ENCODE peak calls at places on chromosome 16, in seven cellular contexts. T is heart left ventricle, U is AG04450, V is GM06990, O is lower lobe of right lung, F is upper lobe of right lung, L is PC-3. X is an unnamed sample.

GRCh38 chr16:72808754-72809153 is 239.2 kb downstream of the ZFHX3 start:
- DNase-seq in U (no peak), O (no peak), T (no peak), V (no peak), L (no peak), F (no peak), X (no peak)

GRCh38 chr16:67101301-67101675 is 8.5 kb upstream of the PHAF1 start:
- DNase-seq in U (no peak), V (no peak), L (no peak), F (no peak), T (no peak), O (no peak), X (peak; percentile 36)

GRCh38 chr16:89921131-89921698 is 1.9 kb upstream of the TUBB3 start:
- DNase-seq in V (no peak), U (no peak), F (no peak), O (no peak), L (no peak), T (no peak), X (no peak)

GRCh38 chr16:66888647-66889615 is 8.6 kb downstream of the PDP2 start:
- DNase-seq in O (no peak), U (no peak), F (no peak), L (no peak), T (no peak), V (no peak), X (no peak)

GRCh38 chr16:35598696-35599332 is 2139.4 kb downstream of the TP53TG3F start:
- DNase-seq in U (no peak), O (no peak), F (no peak), T (no peak), L (no peak), V (no peak), X (no peak)

GRCh38 chr16:11499295-11500089 is 87.2 kb downstream of the LITAF start:
- DNase-seq in F (no peak), L (peak; percentile 6), T (no peak), O (no peak), U (no peak), V (no peak), X (no peak)

GRCh38 chr16:53945996-53946395 is 242.0 kb downstream of the FTO start:
- DNase-seq in U (peak; percentile 23), T (no peak), F (no peak), V (no peak), L (peak; percentile 55), O (no peak), X (no peak)

GRCh38 chr16:21233521-21234150 is at the start of gene ANKS4B:
- DNase-seq in L (no peak), U (no peak), T (no peak), F (no peak), O (no peak), V (no peak), X (no peak)

GRCh38 chr16:68645494-68646388 is 631 bp downstream of the CDH3 start:
- DNase-seq in L (no peak), V (no peak), U (no peak), O (peak; percentile 48), F (peak; percentile 67), T (no peak), X (no peak)

GRCh38 chr16:11561440-11561797 is 25.3 kb downstream of the LITAF start:
- DNase-seq in F (no peak), L (no peak), O (no peak), T (no peak), V (no peak), U (no peak), X (peak; percentile 31)

GRCh38 chr16:56682703-56683397 is 580 bp downstream of the MT1X start:
- DNase-seq in U (no peak), O (no peak), L (no peak), T (no peak), V (no peak), F (no peak), X (no peak)

GRCh38 chr16:31130899-31131298 is 4.6 kb downstream of the PRSS8 start:
- DNase-seq in U (no peak), O (peak; percentile 93), V (no peak), F (peak; percentile 94), L (peak; percentile 67), T (no peak), X (no peak)

GRCh38 chr16:30380801-30381208 is 1.6 kb downstream of the SEPTIN1 start:
- DNase-seq in T (no peak), U (no peak), O (no peak), L (no peak), F (no peak), V (no peak), X (no peak)

GRCh38 chr16:67148221-67148620 is 2.6 kb downstream of the B3GNT9 start:
- DNase-seq in O (no peak), F (no peak), V (no peak), L (no peak), U (no peak), T (no peak), X (no peak)

DNA sequence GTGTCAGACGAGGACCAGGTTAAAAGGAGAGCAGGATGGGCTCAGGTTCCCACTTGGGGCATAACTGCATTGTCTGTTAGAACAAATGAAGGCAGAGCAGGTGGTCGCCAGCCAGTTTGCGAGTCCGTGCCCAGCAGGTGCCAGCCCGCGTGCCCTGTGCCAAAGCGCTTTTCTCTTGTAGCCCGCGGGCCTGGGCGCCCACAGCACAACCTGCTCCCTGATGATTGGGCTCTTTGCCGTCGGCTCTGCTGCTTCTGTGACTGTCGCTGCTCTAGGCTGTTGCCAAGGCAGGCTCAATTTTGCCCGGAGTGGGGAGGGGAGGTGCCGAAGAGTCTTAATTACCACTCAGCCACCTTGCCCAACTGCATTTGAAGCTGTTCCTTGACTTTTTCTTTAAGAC is 21.1 kb downstream of the KNOP1 start:
- DNase-seq in U (no peak), O (no peak), F (no peak), T (no peak), L (no peak), V (no peak), X (no peak)
- TF ChIP-seq CTCF in U (no peak), O (no peak), F (no peak), T (no peak), L (no peak), V (no peak), X (no peak)

DNA sequence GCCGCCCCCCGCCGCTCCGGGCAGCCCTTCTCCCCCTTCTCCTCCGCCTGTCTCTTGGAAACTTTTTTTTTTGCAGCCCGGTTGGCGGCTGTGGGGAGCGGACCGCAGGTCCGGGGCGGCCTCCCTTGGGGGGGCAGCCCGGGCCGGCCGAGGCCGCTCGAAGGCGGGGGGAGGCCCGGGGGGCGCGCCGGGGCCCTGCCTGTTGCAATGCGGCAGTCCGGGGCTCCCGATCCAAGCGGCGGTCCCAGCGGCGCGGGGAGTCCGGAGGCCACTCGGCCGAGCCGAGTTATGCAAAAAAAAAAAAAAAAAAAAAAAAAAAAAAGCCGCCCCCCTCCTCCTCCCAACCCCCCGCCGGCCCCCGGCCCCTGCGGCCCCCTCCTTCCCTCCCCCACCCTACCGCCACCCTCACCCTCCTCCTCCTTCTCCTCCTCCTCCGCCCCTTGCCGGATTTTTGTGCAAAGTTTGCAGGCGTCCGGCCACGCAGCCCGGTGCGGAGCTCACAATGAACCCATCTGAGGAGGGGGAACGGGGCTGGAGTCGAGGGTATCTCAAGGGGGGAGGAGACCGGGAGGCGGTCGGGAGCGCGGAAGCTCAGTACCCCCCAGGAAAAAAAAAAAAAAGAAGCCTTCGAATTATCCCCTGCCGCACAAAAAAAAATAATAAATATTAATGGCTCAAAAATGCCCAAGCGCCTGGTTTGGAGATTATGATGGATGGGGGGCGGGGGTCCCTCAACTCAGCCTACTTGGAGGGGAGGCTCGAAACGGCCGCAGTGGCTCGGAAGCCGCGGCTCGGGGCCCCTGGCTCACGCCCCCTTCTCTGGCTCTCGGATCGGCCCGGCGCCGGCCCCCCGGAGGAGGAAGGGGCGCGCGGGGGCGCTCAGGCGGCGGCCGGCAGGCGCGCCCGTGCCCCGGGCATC is at the start of gene ZNF423:
- DNase-seq in O (no peak), F (no peak), L (no peak), T (no peak), V (no peak), U (no peak), X (no peak)
- H3K27me3 ChIP-seq in O (peaks cover 23% of the 10 kb centered on the region), F (peaks cover 7% of the 10 kb centered on the region), L (peaks cover 69% of the 10 kb centered on the region), T (no peaks in the 10 kb centered on the region), V (peaks cover 5% of the 10 kb centered on the region), U (peaks cover 53% of the 10 kb centered on the region), X (peaks cover 16% of the 10 kb centered on the region)

GRCh38 chr16:88375236-88376052 is 7.3 kb upstream of the ZNF469 start:
- DNase-seq in L (no peak), O (peak; percentile 28), V (no peak), F (peak; percentile 51), T (no peak), U (no peak), X (no peak)

GRCh38 chr16:88377961-88378360 is 4.8 kb upstream of the ZNF469 start:
- DNase-seq in L (no peak), T (no peak), O (peak; percentile 32), U (no peak), F (peak; percentile 40), V (no peak), X (no peak)

GRCh38 chr16:88376053-88376834 is 6.5 kb upstream of the ZNF469 start:
- DNase-seq in O (peak; percentile 29), U (no peak), T (no peak), F (peak; percentile 53), L (no peak), V (no peak), X (no peak)

GRCh38 chr16:88378401-88378800 is 4.4 kb upstream of the ZNF469 start:
- DNase-seq in F (peak; percentile 60), V (no peak), U (no peak), T (no peak), L (no peak), O (no peak), X (no peak)

GRCh38 chr16:88376835-88377726 is 5.7 kb upstream of the ZNF469 start:
- DNase-seq in V (no peak), L (no peak), U (no peak), T (no peak), F (peak; percentile 57), O (peak; percentile 34), X (no peak)
- TF ChIP-seq CTCF in V (no peak), L (no peak), U (no peak), T (no peak), F (no peak), O (no peak), X (no peak)

DNA sequence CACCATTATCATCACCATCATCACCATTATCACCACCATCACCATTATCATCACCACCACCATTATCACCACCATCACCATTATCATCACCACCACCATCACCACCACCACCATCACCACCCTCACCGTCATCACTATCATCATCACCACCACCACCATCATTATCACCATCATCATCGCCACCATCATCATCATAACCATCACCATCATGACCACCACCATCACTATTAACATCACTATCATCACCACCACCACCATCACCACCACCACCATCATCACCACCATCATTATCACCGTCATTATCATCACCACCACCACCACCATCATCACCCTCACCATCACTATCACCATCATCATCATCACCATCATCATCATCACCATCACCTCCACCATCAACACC is 9.1 kb downstream of the FOXL1 start:
- DNase-seq in U (no peak), V (no peak), T (no peak), F (no peak), L (no peak), O (no peak), X (no peak)
- H3K27me3 ChIP-seq in U (no peaks in the 10 kb centered on the region), V (peaks cover 1% of the 10 kb centered on the region), T (peaks cover 6% of the 10 kb centered on the region), F (peaks cover 12% of the 10 kb centered on the region), L (no peaks in the 10 kb centered on the region), O (peaks cover 17% of the 10 kb centered on the region), X (no peaks in the 10 kb centered on the region)